ENCODE peak calls at places on chromosome X, in eight cellular contexts. One of them, this sample, is unnamed.

GRCh38 chrX:139930923-139931645 is 1.8 kb downstream of the ATP11C start:
- DNase-seq in NCI-H1436: no peak
- DNase-seq in NCI-H82: peak; percentile 69
- DNase-seq in heart left ventricle: no peak
- DNase-seq in GM04504: no peak
- DNase-seq in H54: peak; percentile 13
- DNase-seq in NCI-H1417: no peak
- DNase-seq in SHP77 treated with DMSO at 0.1 percent for 48 hours: no peak
- DNase-seq in this sample: no peak

GRCh38 chrX:150696836-150697235 is 3.6 kb downstream of the MTMR1 start:
- DNase-seq in heart left ventricle: no peak
- DNase-seq in SHP77 treated with DMSO at 0.1 percent for 48 hours: no peak
- DNase-seq in GM04504: no peak
- DNase-seq in H54: no peak
- DNase-seq in NCI-H1417: no peak
- DNase-seq in NCI-H82: no peak
- DNase-seq in NCI-H1436: no peak
- DNase-seq in this sample: no peak

GRCh38 chrX:70485466-70485865 is 40.8 kb downstream of the DLG3 start:
- DNase-seq in H54: no peak
- DNase-seq in heart left ventricle: no peak
- DNase-seq in NCI-H1436: no peak
- DNase-seq in SHP77 treated with DMSO at 0.1 percent for 48 hours: no peak
- DNase-seq in NCI-H1417: peak; percentile 52
- DNase-seq in GM04504: no peak
- DNase-seq in NCI-H82: no peak
- DNase-seq in this sample: no peak

GRCh38 chrX:154593201-154593600 is 8.3 kb downstream of the CTAG1A start:
- DNase-seq in NCI-H1417: no peak
- DNase-seq in SHP77 treated with DMSO at 0.1 percent for 48 hours: no peak
- DNase-seq in H54: no peak
- DNase-seq in heart left ventricle: no peak
- DNase-seq in GM04504: no peak
- DNase-seq in NCI-H82: no peak
- DNase-seq in NCI-H1436: no peak
- DNase-seq in this sample: peak; percentile 1

GRCh38 chrX:76253432-76253831 is 80.6 kb downstream of the PBDC1 start:
- DNase-seq in H54: no peak
- DNase-seq in GM04504: peak; percentile 7
- DNase-seq in SHP77 treated with DMSO at 0.1 percent for 48 hours: peak; percentile 1
- DNase-seq in NCI-H1417: peak; percentile 44
- DNase-seq in NCI-H82: peak; percentile 71
- DNase-seq in heart left ventricle: no peak
- DNase-seq in NCI-H1436: peak; percentile 20
- DNase-seq in this sample: peak; percentile 19

GRCh38 chrX:148871422-148872152 is 371.2 kb downstream of the AFF2 start:
- DNase-seq in NCI-H1436: no peak
- DNase-seq in NCI-H82: no peak
- DNase-seq in GM04504: peak; percentile 72
- DNase-seq in H54: no peak
- DNase-seq in SHP77 treated with DMSO at 0.1 percent for 48 hours: no peak
- DNase-seq in NCI-H1417: no peak
- DNase-seq in heart left ventricle: no peak
- DNase-seq in this sample: no peak

GRCh38 chrX:30822719-30823118 is 66.3 kb downstream of the TAB3 start:
- DNase-seq in SHP77 treated with DMSO at 0.1 percent for 48 hours: no peak
- DNase-seq in NCI-H82: no peak
- DNase-seq in NCI-H1436: no peak
- DNase-seq in NCI-H1417: no peak
- DNase-seq in GM04504: no peak
- DNase-seq in H54: no peak
- DNase-seq in heart left ventricle: no peak
- DNase-seq in this sample: no peak

GRCh38 chrX:122626871-122627270 is 557.2 kb upstream of the GRIA3 start:
- DNase-seq in H54: no peak
- DNase-seq in NCI-H1436: no peak
- DNase-seq in NCI-H1417: no peak
- DNase-seq in NCI-H82: no peak
- DNase-seq in heart left ventricle: no peak
- DNase-seq in SHP77 treated with DMSO at 0.1 percent for 48 hours: no peak
- DNase-seq in GM04504: no peak
- DNase-seq in this sample: no peak

GRCh38 chrX:20265221-20265725 is 1.4 kb downstream of the RPS6KA3 start:
- DNase-seq in SHP77 treated with DMSO at 0.1 percent for 48 hours: no peak
- DNase-seq in NCI-H1436: no peak
- DNase-seq in NCI-H1417: peak; percentile 63
- DNase-seq in H54: no peak
- DNase-seq in NCI-H82: peak; percentile 71
- DNase-seq in heart left ventricle: peak; percentile 73
- DNase-seq in GM04504: peak; percentile 31
- DNase-seq in this sample: peak; percentile 31

GRCh38 chrX:117628381-117628780 is 488.2 kb downstream of the KLHL13 start:
- DNase-seq in NCI-H1436: no peak
- DNase-seq in H54: no peak
- DNase-seq in NCI-H1417: no peak
- DNase-seq in SHP77 treated with DMSO at 0.1 percent for 48 hours: no peak
- DNase-seq in GM04504: no peak
- DNase-seq in heart left ventricle: no peak
- DNase-seq in NCI-H82: no peak
- DNase-seq in this sample: no peak

GRCh38 chrX:2311483-2311882 is 189.3 kb downstream of the DHRSX start:
- DNase-seq in NCI-H1436: no peak
- DNase-seq in NCI-H82: no peak
- DNase-seq in heart left ventricle: no peak
- DNase-seq in H54: no peak
- DNase-seq in NCI-H1417: no peak
- DNase-seq in SHP77 treated with DMSO at 0.1 percent for 48 hours: no peak
- DNase-seq in GM04504: no peak
- DNase-seq in this sample: peak; percentile 72

GRCh38 chrX:139932077-139932900 is 564 bp downstream of the ATP11C start:
- DNase-seq in heart left ventricle: peak; percentile 72
- DNase-seq in GM04504: no peak
- DNase-seq in NCI-H1436: peak; percentile 51
- DNase-seq in NCI-H1417: no peak
- DNase-seq in H54: peak; percentile 22
- DNase-seq in SHP77 treated with DMSO at 0.1 percent for 48 hours: no peak
- DNase-seq in NCI-H82: peak; percentile 58
- DNase-seq in this sample: peak; percentile 18

GRCh38 chrX:101691823-101692222 is 32.2 kb upstream of the ARMCX2 start:
- DNase-seq in SHP77 treated with DMSO at 0.1 percent for 48 hours: no peak
- DNase-seq in NCI-H1417: no peak
- DNase-seq in GM04504: no peak
- DNase-seq in NCI-H82: no peak
- DNase-seq in heart left ventricle: no peak
- DNase-seq in NCI-H1436: no peak
- DNase-seq in H54: no peak
- DNase-seq in this sample: no peak

GRCh38 chrX:71070531-71070930 is 2.4 kb upstream of the SNX12 start:
- DNase-seq in NCI-H82: no peak
- DNase-seq in NCI-H1417: no peak
- DNase-seq in H54: no peak
- DNase-seq in heart left ventricle: no peak
- DNase-seq in SHP77 treated with DMSO at 0.1 percent for 48 hours: no peak
- DNase-seq in NCI-H1436: no peak
- DNase-seq in GM04504: no peak
- DNase-seq in this sample: no peak

GRCh38 chrX:14899607-14900006 is 26.4 kb downstream of the MOSPD2 start:
- DNase-seq in heart left ventricle: no peak
- DNase-seq in NCI-H82: no peak
- DNase-seq in H54: peak; percentile 1
- DNase-seq in SHP77 treated with DMSO at 0.1 percent for 48 hours: no peak
- DNase-seq in GM04504: no peak
- DNase-seq in NCI-H1436: no peak
- DNase-seq in NCI-H1417: no peak
- DNase-seq in this sample: no peak

GRCh38 chrX:67693928-67694327 is 150.1 kb downstream of the AR start:
- DNase-seq in NCI-H82: no peak
- DNase-seq in GM04504: no peak
- DNase-seq in NCI-H1436: no peak
- DNase-seq in H54: no peak
- DNase-seq in SHP77 treated with DMSO at 0.1 percent for 48 hours: no peak
- DNase-seq in heart left ventricle: no peak
- DNase-seq in NCI-H1417: no peak
- DNase-seq in this sample: no peak

GRCh38 chrX:131677655-131678628 is 134.1 kb downstream of the OR13H1 start:
- DNase-seq in SHP77 treated with DMSO at 0.1 percent for 48 hours: no peak
- DNase-seq in NCI-H82: peak; percentile 74
- DNase-seq in NCI-H1417: peak; percentile 31
- DNase-seq in heart left ventricle: no peak
- DNase-seq in H54: peak; percentile 37
- DNase-seq in GM04504: peak; percentile 2
- DNase-seq in NCI-H1436: peak; percentile 18
- DNase-seq in this sample: peak; percentile 60

GRCh38 chrX:120769576-120770341 is 105.9 kb downstream of the CT47B1 start:
- DNase-seq in H54: no peak
- DNase-seq in NCI-H1436: peak; percentile 55
- DNase-seq in heart left ventricle: no peak
- DNase-seq in SHP77 treated with DMSO at 0.1 percent for 48 hours: peak; percentile 7
- DNase-seq in NCI-H82: peak; percentile 68
- DNase-seq in GM04504: no peak
- DNase-seq in NCI-H1417: peak; percentile 32
- DNase-seq in this sample: no peak

GRCh38 chrX:41178201-41178600 is 93.0 kb downstream of the USP9X start:
- DNase-seq in heart left ventricle: no peak
- DNase-seq in H54: no peak
- DNase-seq in SHP77 treated with DMSO at 0.1 percent for 48 hours: no peak
- DNase-seq in NCI-H82: no peak
- DNase-seq in GM04504: no peak
- DNase-seq in NCI-H1417: no peak
- DNase-seq in NCI-H1436: no peak
- DNase-seq in this sample: no peak

GRCh38 chrX:37348237-37349130 is 680 bp upstream of the PRRG1 start:
- DNase-seq in SHP77 treated with DMSO at 0.1 percent for 48 hours: peak; percentile 29
- DNase-seq in NCI-H1436: no peak
- DNase-seq in NCI-H82: peak; percentile 0
- DNase-seq in NCI-H1417: peak; percentile 74
- DNase-seq in H54: no peak
- DNase-seq in heart left ventricle: no peak
- DNase-seq in GM04504: no peak
- DNase-seq in this sample: no peak

This sample was measured in WERI-Rb-1.